ENCODE peak calls at places on chromosome 1, in seven cellular contexts. B is EH, O is DMS 273 treated with DMSO at 0.1 percent for 48 hours, Q is NCI-H1105, H is NCI-H69, V is pulmonary artery endothelial cell, U is T follicular helper cell. D is an unnamed sample.

GRCh38 chr1:53369761-53370160 is 41.9 kb upstream of the LRP8 start:
- DNase-seq in B (no peak), O (no peak), Q (no peak), H (no peak), V (no peak), U (no peak), D (no peak)

GRCh38 chr1:4105300-4105880 is 205.3 kb upstream of the C1orf174 start:
- DNase-seq in B (no peak), O (no peak), Q (no peak), H (no peak), V (no peak), U (no peak), D (no peak)

GRCh38 chr1:196078691-196079090 is 529.5 kb downstream of the KCNT2 start:
- DNase-seq in B (peak; percentile 1), O (no peak), Q (no peak), H (peak; percentile 46), V (no peak), U (no peak), D (no peak)

GRCh38 chr1:66273674-66274073 is 260.3 kb upstream of the SGIP1 start:
- DNase-seq in B (no peak), O (no peak), Q (no peak), H (no peak), V (no peak), U (no peak), D (no peak)

GRCh38 chr1:119275145-119275929 is 93.2 kb upstream of the HAO2 start:
- DNase-seq in B (peak; percentile 70), O (peak; percentile 46), Q (peak; percentile 17), H (peak; percentile 42), V (peak; percentile 27), U (peak; percentile 10), D (no peak)

GRCh38 chr1:203691454-203691853 is 64.8 kb downstream of the ATP2B4 start:
- DNase-seq in B (no peak), O (no peak), Q (no peak), H (no peak), V (no peak), U (no peak), D (no peak)

GRCh38 chr1:109723351-109723750 is 11.3 kb downstream of the GSTM5 start:
- DNase-seq in B (peak; percentile 73), O (no peak), Q (no peak), H (no peak), V (no peak), U (no peak), D (no peak)

GRCh38 chr1:215865060-215865459 is 298.0 kb downstream of the KCTD3 start:
- DNase-seq in B (no peak), O (no peak), Q (no peak), H (no peak), V (no peak), U (no peak), D (no peak)

GRCh38 chr1:114745351-114745750 is 12.4 kb downstream of the CSDE1 start:
- DNase-seq in B (peak; percentile 30), O (no peak), Q (no peak), H (no peak), V (no peak), U (no peak), D (no peak)

GRCh38 chr1:169072945-169073725 is 33.4 kb upstream of the ATP1B1 start:
- DNase-seq in B (no peak), O (no peak), Q (no peak), H (peak; percentile 87), V (no peak), U (no peak), D (no peak)

GRCh38 chr1:99146129-99146848 is 118.0 kb upstream of the PLPPR4 start:
- DNase-seq in B (no peak), O (no peak), Q (no peak), H (peak; percentile 3), V (no peak), U (no peak), D (no peak)

GRCh38 chr1:194289569-194290266 is 1103.3 kb upstream of the B3GALT2 start:
- DNase-seq in B (no peak), O (no peak), Q (no peak), H (peak; percentile 77), V (no peak), U (peak; percentile 48), D (no peak)